ENCODE peak calls at places on chromosomes 3 and 15, in four cellular contexts. Z is naive thymus-derived CD4-positive, alpha-beta T cell; N is endodermal cell; U is tibial nerve. Q is an unnamed sample. For H3K4me1, the result is how much of the 10 kb centered on the place peaks cover.

GRCh38 chr15:78907577-78907976 is 34.9 kb downstream of the MORF4L1 start:
- DNase-seq in Z (no peak), N (peak), U (no peak), Q (peak)

GRCh38 chr3:53551324-53551723 is 56.9 kb downstream of the CACNA1D start:
- DNase-seq in Z (no peak), N (no peak), U (no peak), Q (no peak)

GRCh38 chr15:70643783-70644125 is 119.6 kb downstream of the UACA start:
- DNase-seq in Z (no peak), N (no peak), U (no peak), Q (no peak)

GRCh38 chr15:44501768-44502366 is 35.1 kb upstream of the EIF3J start:
- DNase-seq in Z (peak), N (no peak), U (no peak), Q (peak)

GRCh38 chr15:26091184-26091583 is 228.1 kb upstream of the ATP10A start:
- DNase-seq in Z (no peak), N (no peak), U (no peak), Q (no peak)

GRCh38 chr3:58051196-58051595 is 43.0 kb downstream of the FLNB start:
- DNase-seq in Z (no peak), N (no peak), U (no peak), Q (peak)

GRCh38 chr15:40445411-40446055 is 4.8 kb downstream of the BAHD1 start:
- DNase-seq in Z (no peak), N (no peak), U (no peak), Q (peak)

GRCh38 chr15:63503739-63504246 is 600 bp upstream of the USP3 start:
- DNase-seq in Z (no peak), N (peak), U (no peak), Q (peak)

GRCh38 chr3:13235079-13235478 is 161.8 kb upstream of the IQSEC1 start:
- DNase-seq in Z (no peak), N (no peak), U (no peak), Q (no peak)

GRCh38 chr3:141431411-141432378 is 55.1 kb upstream of the RASA2 start:
- DNase-seq in Z (no peak), N (peak), U (no peak), Q (no peak)

GRCh38 chr3:152317956-152318355 is 49.2 kb downstream of the MBNL1 start:
- DNase-seq in Z (no peak), N (no peak), U (no peak), Q (no peak)
- H3K4me1 ChIP-seq in Z (half or more), N (under half), U (half or more), Q (half or more)

GRCh38 chr3:179148446-179149238 is 485 bp downstream of the PIK3CA start:
- DNase-seq in Z (peak), N (peak), U (peak), Q (peak)
- H3K4me1 ChIP-seq in Z (under half), N (under half), U (under half), Q (under half)

DNA sequence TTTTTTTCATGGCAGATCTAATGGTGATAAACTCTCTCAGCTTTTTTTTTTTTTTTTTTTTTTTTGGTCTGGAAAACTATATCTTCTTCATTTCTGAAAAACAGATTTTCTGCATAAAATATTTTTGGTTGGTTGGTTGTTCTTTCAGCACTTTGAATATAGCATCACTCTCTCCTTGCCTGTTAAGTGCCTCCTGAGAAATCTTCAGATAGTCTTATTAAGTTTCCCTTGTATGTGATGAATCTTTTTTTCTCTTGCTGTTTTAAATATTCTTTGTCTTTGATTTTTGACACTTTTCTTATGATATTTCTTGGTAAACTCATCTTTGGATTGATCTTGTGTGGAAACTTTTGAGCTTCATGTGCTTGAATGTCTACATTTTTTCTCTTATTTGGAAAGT is 44.2 kb upstream of the OSTN start:
- DNase-seq in Z (no peak), N (no peak), U (no peak), Q (no peak)
- H3K4me1 ChIP-seq in Z (under half), N (under half), U (under half), Q (under half)

DNA sequence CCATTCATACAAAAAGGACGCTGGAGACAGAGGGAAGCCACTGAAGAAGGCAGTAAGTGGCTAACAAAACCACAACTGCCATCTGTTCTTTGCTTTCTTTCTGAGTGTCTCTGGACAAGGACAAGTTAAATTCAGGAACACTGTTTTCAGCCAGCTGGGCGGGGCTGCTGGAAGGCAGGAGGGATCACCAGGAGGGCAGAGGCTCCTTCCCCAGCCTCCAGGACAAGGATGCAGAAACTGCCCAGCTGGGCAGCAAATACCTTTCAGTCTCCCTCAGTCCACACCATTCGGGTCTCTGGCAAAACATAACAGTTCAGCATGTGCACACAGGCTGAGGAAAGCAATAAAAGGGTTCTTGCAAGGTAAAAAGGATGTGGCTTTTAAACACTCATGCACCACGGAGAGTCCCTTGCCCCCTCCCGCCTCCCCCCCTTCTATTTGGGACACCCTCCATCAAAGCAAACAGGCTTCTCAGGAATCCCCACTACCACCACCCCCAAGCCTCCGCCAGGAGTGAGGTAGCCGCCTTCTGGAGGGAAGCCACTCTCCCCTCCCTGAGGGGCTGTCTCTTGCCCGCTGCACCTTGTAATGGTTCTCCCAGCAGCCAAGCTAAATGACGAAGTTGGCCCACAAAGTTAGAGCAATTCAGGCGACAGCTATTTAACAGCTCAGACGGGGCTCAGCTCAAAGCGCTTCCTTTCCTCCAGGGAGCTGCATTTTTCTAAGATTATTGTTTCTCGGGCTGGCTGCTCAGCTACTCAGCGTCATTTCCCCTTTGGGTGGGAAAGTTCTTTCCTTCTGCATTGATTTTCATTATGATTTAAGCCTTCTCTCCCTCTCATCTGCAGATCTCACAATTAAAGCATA is 3.8 kb downstream of the HEG1 start:
- DNase-seq in Z (peak), N (peak), U (peak), Q (peak)
- H3K4me1 ChIP-seq in Z (under half), N (under half), U (half or more), Q (under half)